ENCODE peak calls at places on chromosomes 6 and 20, in four cellular contexts. X is psoas muscle; F is PC-9; D is effector memory CD4-positive, alpha-beta T cell. B is an unnamed sample. For H3K4me1, the result is how much of the 10 kb centered on the place peaks cover.

GRCh38 chr20:44703183-44703925 is 11.8 kb upstream of the CCN5 start:
- DNase-seq in X (no peak), D (no peak), F (no peak), B (no peak)

GRCh38 chr20:8234580-8234979 is 102.5 kb downstream of the PLCB1 start:
- DNase-seq in D (no peak), F (no peak), X (no peak), B (no peak)

GRCh38 chr6:22785036-22785435 is 215.7 kb downstream of the HDGFL1 start:
- DNase-seq in D (no peak), X (no peak), F (no peak), B (no peak)

GRCh38 chr6:50270427-50270826 is 220.7 kb upstream of the DEFB112 start:
- DNase-seq in X (no peak), D (no peak), F (no peak), B (no peak)

GRCh38 chr20:63441136-63441776 is 31.2 kb downstream of the KCNQ2 start:
- DNase-seq in F (no peak), X (no peak), D (no peak), B (peak)

GRCh38 chr6:21594427-21595264 is 1.1 kb downstream of the SOX4 start:
- DNase-seq in F (peak), D (no peak), X (peak), B (peak)

GRCh38 chr6:5684320-5684719 is 322.4 kb downstream of the NRN1 start:
- DNase-seq in F (no peak), D (no peak), X (no peak), B (no peak)

GRCh38 chr6:108961985-108962384 is 113.8 kb downstream of the ARMC2 start:
- DNase-seq in X (no peak), F (no peak), D (no peak), B (no peak)

GRCh38 chr6:45946352-45946751 is 69.3 kb downstream of the CLIC5 start:
- DNase-seq in F (no peak), D (no peak), X (no peak), B (no peak)

GRCh38 chr6:52330470-52330869 is 31.5 kb upstream of the PAQR8 start:
- DNase-seq in X (no peak), F (no peak), D (no peak), B (no peak)

GRCh38 chr6:89275900-89276299 is 39.2 kb downstream of the GABRR2 start:
- DNase-seq in X (no peak), F (no peak), D (no peak), B (no peak)

GRCh38 chr6:11538049-11538798 is 675 bp downstream of the TMEM170B start:
- DNase-seq in X (peak), F (peak), D (peak), B (peak)
- H3K4me1 ChIP-seq in X (under half), F (under half), D (under half), B (under half)

GRCh38 chr6:31578058-31578457 is 2.7 kb downstream of the TNF start:
- DNase-seq in F (no peak), X (no peak), D (no peak), B (no peak)
- H3K4me3 ChIP-seq in F (no peak), X (no peak), D (peak), B (no peak)

DNA sequence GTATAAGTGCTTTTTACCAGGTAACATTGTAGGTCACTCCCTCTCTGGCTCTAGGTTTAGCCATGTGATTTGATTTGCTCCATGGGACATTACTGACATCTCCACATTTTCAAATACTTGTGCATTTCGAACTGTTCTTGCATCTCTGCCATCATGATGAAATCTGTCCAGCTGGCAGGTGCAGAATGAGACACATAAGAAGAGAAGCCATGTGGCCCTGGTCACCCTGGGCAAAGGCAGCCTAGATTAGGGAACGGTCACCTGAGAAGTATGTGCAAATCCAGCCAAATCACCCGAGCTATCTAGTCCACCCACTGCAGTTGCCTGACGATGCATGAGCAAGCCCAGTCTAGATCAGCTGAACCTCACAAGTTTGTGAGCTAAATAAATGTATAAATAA is 115.4 kb downstream of the PAK5 start:
- DNase-seq in D (no peak), F (no peak), X (no peak), B (no peak)
- H3K4me1 ChIP-seq in D (under half), F (under half), X (under half), B (under half)

GRCh38 chr6:106974999-106975698 is 620 bp upstream of the CD24 start:
- DNase-seq in D (no peak), X (peak), F (peak), B (no peak)

GRCh38 chr6:106973841-106974336 is 640 bp downstream of the CD24 start:
- DNase-seq in D (no peak), F (peak), X (no peak), B (no peak)

GRCh38 chr6:106975699-106976032 is 1.1 kb upstream of the CD24 start:
- DNase-seq in X (no peak), D (no peak), F (no peak), B (no peak)

GRCh38 chr6:106974337-106974998 is at the start of gene CD24:
- DNase-seq in X (no peak), D (no peak), F (peak), B (no peak)

DNA sequence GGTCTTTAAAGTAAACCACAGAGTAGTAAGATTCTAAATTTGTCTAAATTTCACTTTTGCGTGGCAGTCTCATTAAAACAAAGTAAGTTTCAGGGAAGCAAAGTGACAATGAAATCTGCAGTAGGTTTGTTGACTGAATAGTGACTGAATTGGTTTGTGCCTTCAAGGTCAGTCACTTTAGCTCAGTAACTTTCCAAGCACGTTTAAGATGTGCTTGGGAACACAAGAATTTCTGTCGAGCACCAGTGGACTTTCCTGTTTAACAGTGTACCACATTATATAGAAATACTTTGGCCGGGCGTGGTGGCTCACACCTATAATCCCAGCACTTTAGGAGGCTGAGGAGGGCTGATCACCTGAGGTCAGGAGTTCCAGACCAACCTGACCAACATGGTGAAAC is 1.7 kb upstream of the CD24 start:
- DNase-seq in X (no peak), D (no peak), F (peak), B (no peak)
- H3K4me3 ChIP-seq in X (no peak), D (no peak), F (peak), B (no peak)

DNA sequence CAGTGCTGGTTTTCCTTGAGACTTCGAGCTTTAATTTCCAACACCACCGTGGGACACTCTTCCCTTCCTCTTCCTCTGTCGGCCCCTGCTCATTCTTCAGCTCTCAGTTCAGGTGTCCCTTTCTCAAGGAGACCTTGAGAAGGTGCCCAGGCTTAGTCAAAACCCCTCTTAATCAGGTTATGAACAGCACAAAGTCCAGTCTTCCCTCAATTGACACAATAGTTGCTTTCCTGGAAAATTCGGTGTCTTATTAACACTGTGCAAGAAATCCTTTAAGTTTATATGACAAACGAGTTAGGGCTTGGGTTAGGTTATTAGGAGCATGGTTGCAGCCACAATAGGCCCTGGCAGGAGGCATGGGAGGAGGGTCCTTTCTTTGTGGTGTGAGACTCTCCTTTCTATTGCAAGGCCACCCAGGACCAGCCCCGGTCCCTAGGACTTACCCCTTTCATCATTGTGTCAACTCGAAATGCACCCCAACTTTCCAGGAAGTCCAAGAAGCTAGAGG is 1.5 kb upstream of the NSFL1C start:
- DNase-seq in D (no peak), X (no peak), F (no peak), B (no peak)
- H3K4me1 ChIP-seq in D (under half), X (under half), F (under half), B (under half)

GRCh38 chr6:123681957-123682462 is 45.3 kb upstream of the TRDN start:
- DNase-seq in F (no peak), X (no peak), D (no peak), B (no peak)

GRCh38 chr6:123677897-123678296 is 41.1 kb upstream of the TRDN start:
- DNase-seq in D (no peak), X (peak), F (no peak), B (no peak)

DNA sequence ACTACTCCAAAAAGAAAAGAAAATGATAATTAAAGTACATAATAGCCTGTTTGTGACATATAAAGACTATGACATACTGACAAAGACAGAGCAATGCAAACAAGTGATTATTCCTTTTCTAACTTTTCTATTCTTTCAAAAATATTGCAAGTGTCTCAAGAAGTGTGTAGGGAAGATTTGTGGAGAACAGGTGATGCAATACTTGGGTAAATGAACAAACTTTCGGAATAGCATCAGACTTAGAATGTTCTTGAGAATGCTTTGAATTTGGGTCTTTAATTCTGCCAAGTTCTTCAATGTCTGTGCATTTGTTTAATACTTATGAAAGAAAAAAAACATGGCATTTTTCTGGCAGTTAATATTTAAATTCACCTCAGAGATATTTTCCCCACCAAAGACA is 40.0 kb upstream of the TRDN start:
- DNase-seq in F (no peak), D (no peak), X (no peak), B (no peak)
- H3K4me3 ChIP-seq in F (no peak), D (no peak), X (no peak), B (no peak)

GRCh38 chr6:145428656-145429173 is 306.6 kb downstream of the EPM2A start:
- DNase-seq in D (no peak), X (no peak), F (no peak), B (no peak)

GRCh38 chr6:145423936-145424335 is 311.4 kb downstream of the EPM2A start:
- DNase-seq in D (no peak), F (peak), X (no peak), B (no peak)

GRCh38 chr6:145427232-145427631 is 308.1 kb downstream of the EPM2A start:
- DNase-seq in X (no peak), F (no peak), D (no peak), B (no peak)
- H3K4me1 ChIP-seq in X (under half), F (under half), D (under half), B (under half)